ENCODE peak calls at places on chromosomes 6 and 20, in four cellular contexts. Z is fibroblast of lung, C is colonic mucosa, Q is psoas muscle. E is an unnamed sample. For H3K4me1, the result is how much of the 10 kb centered on the place peaks cover.

GRCh38 chr20:49938173-49939163 is 2.3 kb downstream of the RNF114 start:
- DNase-seq in Z (peak), C (peak), Q (peak), E (no peak)

GRCh38 chr20:10761232-10761631 is 87.4 kb upstream of the JAG1 start:
- DNase-seq in Z (peak), C (no peak), Q (no peak), E (no peak)

GRCh38 chr20:2797136-2797983 is 3.1 kb downstream of the CPXM1 start:
- DNase-seq in Z (no peak), C (no peak), Q (no peak), E (no peak)

GRCh38 chr20:58023346-58023745 is 205.1 kb downstream of the ANKRD60 start:
- DNase-seq in Z (no peak), C (no peak), Q (no peak), E (no peak)

GRCh38 chr6:139060332-139060731 is 31.8 kb downstream of the ABRACL start:
- DNase-seq in Z (peak), C (no peak), Q (no peak), E (no peak)

GRCh38 chr20:54267510-54268003 is 59.7 kb downstream of the PFDN4 start:
- DNase-seq in Z (peak), C (no peak), Q (no peak), E (peak)

GRCh38 chr20:18224968-18225568 is 63.3 kb upstream of the ZNF133 start:
- DNase-seq in Z (peak), C (peak), Q (peak), E (peak)

GRCh38 chr6:23357185-23357745 is 768.8 kb upstream of the NRSN1 start:
- DNase-seq in Z (no peak), C (no peak), Q (no peak), E (no peak)

GRCh38 chr6:88383183-88383582 is 217.0 kb upstream of the CNR1 start:
- DNase-seq in Z (peak), C (no peak), Q (no peak), E (no peak)

DNA sequence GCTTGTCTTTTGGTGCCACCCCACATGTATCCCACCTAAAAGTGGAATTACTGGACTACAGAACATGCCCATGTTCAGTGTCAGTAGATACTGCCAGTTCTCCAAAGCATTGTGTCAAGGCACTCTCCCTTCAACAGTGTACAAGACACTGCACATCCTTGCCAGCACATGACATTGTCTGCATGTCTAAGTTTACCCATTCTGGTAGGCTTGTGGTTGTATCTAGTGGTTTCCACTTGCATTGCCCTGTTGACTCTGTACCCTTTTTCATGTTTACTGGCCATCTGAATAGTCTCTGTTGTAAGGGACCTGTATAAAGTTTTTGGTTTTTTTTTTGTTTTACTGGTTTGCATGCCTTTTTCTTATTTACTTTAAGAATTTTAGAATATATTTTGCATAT is 222.4 kb upstream of the CNR1 start:
- DNase-seq in Z (no peak), C (no peak), Q (no peak), E (no peak)
- H3K4me3 ChIP-seq in Z (no peak), C (no peak), Q (no peak), E (no peak)

DNA sequence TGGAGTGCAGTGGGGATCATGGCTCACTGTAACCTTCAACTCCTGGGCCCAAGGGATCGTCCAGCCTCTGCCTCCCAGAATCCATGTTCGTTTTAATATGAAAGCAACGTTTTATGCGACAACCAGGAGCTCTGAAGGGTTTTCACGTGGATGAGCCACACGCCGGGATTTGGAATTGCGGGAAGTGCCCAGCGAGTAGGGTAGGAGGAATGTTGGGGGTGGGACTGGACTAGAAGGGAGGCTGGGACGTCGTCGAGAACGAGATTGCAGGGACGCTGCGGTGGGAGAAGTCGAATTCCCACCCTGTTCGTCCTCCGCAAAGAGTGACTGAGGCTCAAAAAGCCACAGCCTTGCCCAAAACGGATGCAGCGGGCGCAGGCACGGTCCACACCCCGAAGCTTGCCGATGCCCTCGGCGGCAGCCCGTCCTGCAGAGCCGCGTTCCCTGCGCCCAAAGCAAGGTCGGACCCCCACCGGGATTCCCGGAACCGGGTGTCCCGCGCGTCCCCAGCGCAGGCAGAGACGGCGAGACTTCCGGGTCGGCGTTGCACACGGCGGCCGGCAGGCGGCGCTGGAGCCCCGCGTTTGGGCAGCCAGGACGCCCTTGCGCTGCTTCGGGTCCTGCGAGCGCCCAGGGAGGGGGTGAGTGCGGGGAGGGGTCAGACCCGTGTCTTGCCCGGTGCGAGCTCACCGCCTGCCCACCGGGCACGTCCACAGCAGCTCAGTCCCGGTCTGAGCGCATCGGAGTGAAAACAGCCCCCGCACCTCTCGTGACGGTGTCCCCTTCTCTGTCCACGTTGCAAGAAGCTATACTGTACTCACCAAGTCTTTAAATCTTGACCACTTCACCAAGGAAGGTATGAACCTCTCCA is 87.8 kb downstream of the DHX35 start:
- DNase-seq in Z (peak), C (peak), Q (peak), E (peak)
- TF ChIP-seq CTCF in Z (peak), C (peak), Q (peak), E (peak)

GRCh38 chr6:37819802-37820712 is 530 bp downstream of the ZFAND3 start:
- DNase-seq in Z (peak), C (peak), Q (peak), E (peak)

GRCh38 chr6:37819177-37819801 is at the start of gene ZFAND3:
- DNase-seq in Z (peak), C (peak), Q (peak), E (peak)

GRCh38 chr6:37822851-37823682 is 3.5 kb downstream of the ZFAND3 start:
- DNase-seq in Z (peak), C (peak), Q (no peak), E (no peak)

GRCh38 chr6:37820713-37821069 is 1.2 kb downstream of the ZFAND3 start:
- DNase-seq in Z (no peak), C (no peak), Q (no peak), E (no peak)

GRCh38 chr6:37821449-37821848 is 1.9 kb downstream of the ZFAND3 start:
- DNase-seq in Z (no peak), C (no peak), Q (no peak), E (no peak)
- H3K4me1 ChIP-seq in Z (under half), C (under half), Q (half or more), E (under half)

GRCh38 chr20:14334306-14334930 is 3.0 kb downstream of the FLRT3 start:
- DNase-seq in Z (peak), C (no peak), Q (no peak), E (peak)

GRCh38 chr20:14332796-14333345 is 4.5 kb downstream of the FLRT3 start:
- DNase-seq in Z (no peak), C (no peak), Q (no peak), E (no peak)

GRCh38 chr20:14335122-14335521 is 2.3 kb downstream of the FLRT3 start:
- DNase-seq in Z (no peak), C (no peak), Q (no peak), E (no peak)

GRCh38 chr20:14331671-14332070 is 5.7 kb downstream of the FLRT3 start:
- DNase-seq in Z (no peak), C (no peak), Q (no peak), E (no peak)

DNA sequence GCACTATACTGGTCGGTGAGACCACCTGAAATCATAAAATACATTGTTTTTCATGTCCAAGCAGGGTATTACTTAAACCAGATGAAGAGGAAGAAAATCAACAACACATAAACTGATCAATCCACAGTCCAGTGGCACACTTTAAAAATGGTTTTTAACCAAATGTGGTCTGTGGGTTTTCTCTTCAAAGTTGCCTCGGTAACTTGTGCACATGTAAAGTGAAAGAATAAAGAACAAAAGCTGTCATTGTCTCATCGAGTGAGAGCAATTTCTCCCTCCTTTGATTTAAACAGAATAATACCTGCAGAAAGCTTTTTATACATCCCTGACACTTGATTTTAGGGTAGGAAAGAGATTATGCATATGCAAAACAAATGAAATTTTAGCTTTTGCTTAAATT is 3.7 kb downstream of the FLRT3 start:
- DNase-seq in Z (no peak), C (no peak), Q (no peak), E (no peak)
- H3K4me3 ChIP-seq in Z (peak), C (no peak), Q (peak), E (peak)

GRCh38 chr20:41956316-41957050 is 338.3 kb upstream of the CHD6 start:
- DNase-seq in Z (no peak), C (no peak), Q (no peak), E (no peak)
- TF ChIP-seq CTCF in Z (no peak), C (peak), Q (peak), E (no peak)

GRCh38 chr6:114151070-114151685 is 180.2 kb upstream of the HDAC2 start:
- DNase-seq in Z (no peak), C (no peak), Q (no peak), E (no peak)
- H3K4me1 ChIP-seq in Z (under half), C (under half), Q (under half), E (under half)

DNA sequence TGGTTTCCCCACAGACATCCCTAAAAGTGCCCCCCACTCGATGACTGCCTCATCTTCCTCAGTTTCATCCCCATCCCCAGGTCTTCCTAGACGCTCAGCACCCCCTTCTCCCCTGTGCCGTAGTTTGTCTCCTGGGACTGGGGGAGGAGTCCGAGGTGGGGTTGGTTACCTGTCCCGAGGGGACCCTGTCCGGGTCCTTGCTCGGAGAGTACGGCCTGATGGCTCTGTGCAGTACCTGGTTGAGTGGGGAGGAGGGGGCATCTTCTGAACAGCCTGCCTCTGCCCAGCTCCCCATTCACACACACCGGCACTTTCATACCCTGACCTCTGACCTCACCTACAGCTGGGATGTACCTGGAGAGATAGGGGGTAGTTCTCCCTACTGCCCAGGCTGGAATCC is 2.1 kb downstream of the CUTA start:
- DNase-seq in Z (no peak), C (no peak), Q (no peak), E (no peak)
- H3K4me3 ChIP-seq in Z (peak), C (no peak), Q (no peak), E (no peak)

GRCh38 chr6:17278289-17279061 is 2.7 kb upstream of the RBM24 start:
- DNase-seq in Z (peak), C (no peak), Q (no peak), E (no peak)

GRCh38 chr6:17280138-17280537 is 1.0 kb upstream of the RBM24 start:
- DNase-seq in Z (no peak), C (no peak), Q (no peak), E (no peak)

GRCh38 chr6:17281497-17282481 is 628 bp downstream of the RBM24 start:
- DNase-seq in Z (peak), C (peak), Q (no peak), E (no peak)

GRCh38 chr6:17281100-17281496 is at the start of gene RBM24:
- DNase-seq in Z (peak), C (peak), Q (peak), E (peak)

GRCh38 chr6:17280552-17281090 is 540 bp upstream of the RBM24 start:
- DNase-seq in Z (peak), C (peak), Q (peak), E (no peak)
- TF ChIP-seq CTCF in Z (no peak), C (no peak), Q (peak), E (peak)

GRCh38 chr20:4508773-4509172 is 212.9 kb upstream of the PRND start:
- DNase-seq in Z (peak), C (no peak), Q (no peak), E (no peak)

GRCh38 chr20:4511776-4512175 is 209.9 kb upstream of the PRND start:
- DNase-seq in Z (no peak), C (no peak), Q (no peak), E (no peak)

GRCh38 chr20:4507288-4507719 is 214.4 kb upstream of the PRND start:
- DNase-seq in Z (peak), C (no peak), Q (no peak), E (no peak)

GRCh38 chr20:4512891-4513550 is 208.7 kb upstream of the PRND start:
- DNase-seq in Z (peak), C (no peak), Q (no peak), E (no peak)

DNA sequence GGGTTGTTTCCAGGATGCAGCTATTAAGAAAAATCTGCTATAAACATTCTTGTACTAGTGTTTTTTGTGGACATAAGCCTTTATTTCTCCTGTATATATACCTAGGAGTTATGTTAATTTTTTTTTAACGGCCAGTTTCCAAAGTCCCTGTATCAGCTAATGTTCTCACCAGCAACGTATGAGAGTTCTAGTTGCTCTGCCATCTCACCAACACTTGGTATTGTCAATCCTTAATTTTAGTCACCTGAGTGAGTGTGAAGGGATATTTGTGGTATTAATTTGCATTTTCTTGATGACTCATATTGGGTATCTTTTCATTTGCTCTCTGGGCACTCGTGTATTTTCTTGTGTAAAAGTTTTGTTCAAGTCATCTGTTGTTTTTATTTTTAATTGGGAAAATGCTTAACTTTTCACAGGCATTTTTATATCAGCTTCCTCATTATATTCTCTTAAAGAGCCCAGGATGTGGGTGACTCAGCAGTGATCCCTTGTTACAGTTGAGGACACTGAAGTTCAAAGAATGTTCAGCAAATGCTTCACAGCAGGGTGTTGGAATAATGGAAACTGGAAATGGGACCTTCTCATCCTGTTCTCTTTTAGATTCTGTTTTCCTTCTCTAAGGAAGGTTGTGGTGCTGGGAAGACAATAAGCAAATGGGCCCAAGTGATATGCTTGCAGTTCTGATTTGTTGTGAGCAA is 211.7 kb upstream of the PRND start:
- DNase-seq in Z (peak), C (no peak), Q (no peak), E (no peak)
- H3K4me1 ChIP-seq in Z (under half), C (under half), Q (under half), E (under half)

DNA sequence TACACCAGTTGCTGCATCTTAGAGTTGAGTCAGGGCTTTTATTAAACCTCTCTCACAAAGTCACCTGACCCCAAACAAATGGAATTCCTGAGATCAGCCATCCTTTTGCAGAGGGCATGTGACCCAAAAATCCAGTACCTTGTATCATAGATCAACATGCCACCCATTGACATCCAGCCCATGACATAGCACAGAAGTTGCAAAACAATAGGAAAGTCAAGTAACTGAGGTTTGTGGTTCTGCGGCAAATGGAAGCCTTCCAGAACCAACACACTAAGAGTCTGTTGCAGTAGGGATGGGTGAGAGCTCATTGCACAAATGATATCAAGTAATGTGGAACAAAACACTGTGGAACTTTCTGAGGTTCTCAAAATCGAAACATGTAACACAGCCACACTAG is 111.2 kb downstream of the PDE7B start:
- DNase-seq in Z (peak), C (no peak), Q (no peak), E (no peak)
- H3K4me3 ChIP-seq in Z (no peak), C (no peak), Q (no peak), E (no peak)

E was measured in prostate gland.